ENCODE peak calls at places on chromosomes 3 and 15, in six cellular contexts. One of them, this sample, is unnamed.

GRCh38 chr3:69326821-69327433 is 59.0 kb downstream of the FRMD4B start:
- DNase-seq in activated CD4-positive, alpha-beta T cell treated with anti-CD3 and anti-CD28 coated beads for 48 hours: peak
- DNase-seq in stromal cell of bone marrow: no peak
- DNase-seq in COR-L47: no peak
- DNase-seq in CD4-positive, alpha-beta T cell: no peak
- DNase-seq in IMR-90: no peak
- DNase-seq in this sample: peak

GRCh38 chr3:45978348-45978747 is 17.3 kb downstream of the FYCO1 start:
- DNase-seq in IMR-90: no peak
- DNase-seq in activated CD4-positive, alpha-beta T cell treated with anti-CD3 and anti-CD28 coated beads for 48 hours: peak
- DNase-seq in CD4-positive, alpha-beta T cell: no peak
- DNase-seq in COR-L47: no peak
- DNase-seq in stromal cell of bone marrow: no peak
- DNase-seq in this sample: no peak

GRCh38 chr15:50353251-50353998 is 1.6 kb downstream of the GABPB1 start:
- DNase-seq in COR-L47: no peak
- DNase-seq in stromal cell of bone marrow: peak
- DNase-seq in IMR-90: peak
- DNase-seq in CD4-positive, alpha-beta T cell: no peak
- DNase-seq in activated CD4-positive, alpha-beta T cell treated with anti-CD3 and anti-CD28 coated beads for 48 hours: no peak
- DNase-seq in this sample: peak

GRCh38 chr15:82805994-82806406 is at the start of gene FSD2:
- DNase-seq in stromal cell of bone marrow: no peak
- DNase-seq in IMR-90: no peak
- DNase-seq in CD4-positive, alpha-beta T cell: no peak
- DNase-seq in COR-L47: no peak
- DNase-seq in activated CD4-positive, alpha-beta T cell treated with anti-CD3 and anti-CD28 coated beads for 48 hours: no peak
- DNase-seq in this sample: no peak

GRCh38 chr3:119403201-119403600 is 60.2 kb downstream of the TMEM39A start:
- DNase-seq in COR-L47: no peak
- DNase-seq in stromal cell of bone marrow: no peak
- DNase-seq in CD4-positive, alpha-beta T cell: no peak
- DNase-seq in IMR-90: peak
- DNase-seq in activated CD4-positive, alpha-beta T cell treated with anti-CD3 and anti-CD28 coated beads for 48 hours: no peak
- DNase-seq in this sample: no peak

GRCh38 chr3:119401502-119402440 is 61.6 kb downstream of the TMEM39A start:
- DNase-seq in IMR-90: no peak
- DNase-seq in CD4-positive, alpha-beta T cell: no peak
- DNase-seq in stromal cell of bone marrow: no peak
- DNase-seq in COR-L47: no peak
- DNase-seq in activated CD4-positive, alpha-beta T cell treated with anti-CD3 and anti-CD28 coated beads for 48 hours: no peak
- DNase-seq in this sample: no peak

GRCh38 chr3:4501991-4502390 is 8.8 kb downstream of the ITPR1 start:
- DNase-seq in COR-L47: no peak
- DNase-seq in activated CD4-positive, alpha-beta T cell treated with anti-CD3 and anti-CD28 coated beads for 48 hours: no peak
- DNase-seq in IMR-90: no peak
- DNase-seq in CD4-positive, alpha-beta T cell: no peak
- DNase-seq in stromal cell of bone marrow: no peak
- DNase-seq in this sample: no peak

GRCh38 chr15:37616215-37616614 is 318.2 kb upstream of the TMCO5A start:
- DNase-seq in CD4-positive, alpha-beta T cell: no peak
- DNase-seq in IMR-90: no peak
- DNase-seq in activated CD4-positive, alpha-beta T cell treated with anti-CD3 and anti-CD28 coated beads for 48 hours: no peak
- DNase-seq in COR-L47: no peak
- DNase-seq in stromal cell of bone marrow: no peak
- DNase-seq in this sample: no peak

GRCh38 chr3:85567074-85567676 is 608.4 kb downstream of the CADM2 start:
- DNase-seq in CD4-positive, alpha-beta T cell: no peak
- DNase-seq in stromal cell of bone marrow: no peak
- DNase-seq in COR-L47: peak
- DNase-seq in activated CD4-positive, alpha-beta T cell treated with anti-CD3 and anti-CD28 coated beads for 48 hours: peak
- DNase-seq in IMR-90: peak
- DNase-seq in this sample: no peak

GRCh38 chr15:101255615-101256350 is 3.9 kb upstream of the CHSY1 start:
- DNase-seq in activated CD4-positive, alpha-beta T cell treated with anti-CD3 and anti-CD28 coated beads for 48 hours: no peak
- DNase-seq in stromal cell of bone marrow: no peak
- DNase-seq in COR-L47: no peak
- DNase-seq in CD4-positive, alpha-beta T cell: no peak
- DNase-seq in IMR-90: peak
- DNase-seq in this sample: no peak

GRCh38 chr3:124772081-124772831 is 42.0 kb downstream of the UMPS start:
- DNase-seq in COR-L47: peak
- DNase-seq in CD4-positive, alpha-beta T cell: no peak
- DNase-seq in stromal cell of bone marrow: peak
- DNase-seq in IMR-90: peak
- DNase-seq in activated CD4-positive, alpha-beta T cell treated with anti-CD3 and anti-CD28 coated beads for 48 hours: no peak
- DNase-seq in this sample: no peak

GRCh38 chr15:65772909-65773308 is 19.2 kb downstream of the DENND4A start:
- DNase-seq in stromal cell of bone marrow: no peak
- DNase-seq in COR-L47: no peak
- DNase-seq in activated CD4-positive, alpha-beta T cell treated with anti-CD3 and anti-CD28 coated beads for 48 hours: no peak
- DNase-seq in CD4-positive, alpha-beta T cell: no peak
- DNase-seq in IMR-90: no peak
- DNase-seq in this sample: no peak

GRCh38 chr3:52062499-52062898 is 6.1 kb upstream of the DUSP7 start:
- DNase-seq in activated CD4-positive, alpha-beta T cell treated with anti-CD3 and anti-CD28 coated beads for 48 hours: no peak
- DNase-seq in COR-L47: no peak
- DNase-seq in IMR-90: peak
- DNase-seq in stromal cell of bone marrow: peak
- DNase-seq in CD4-positive, alpha-beta T cell: no peak
- DNase-seq in this sample: no peak

GRCh38 chr15:38072507-38073277 is 138.3 kb downstream of the TMCO5A start:
- DNase-seq in IMR-90: peak
- DNase-seq in CD4-positive, alpha-beta T cell: no peak
- DNase-seq in activated CD4-positive, alpha-beta T cell treated with anti-CD3 and anti-CD28 coated beads for 48 hours: peak
- DNase-seq in stromal cell of bone marrow: peak
- DNase-seq in COR-L47: no peak
- DNase-seq in this sample: no peak

GRCh38 chr15:64070106-64070505 is 23.5 kb downstream of the CIAO2A start:
- DNase-seq in IMR-90: no peak
- DNase-seq in CD4-positive, alpha-beta T cell: no peak
- DNase-seq in COR-L47: no peak
- DNase-seq in activated CD4-positive, alpha-beta T cell treated with anti-CD3 and anti-CD28 coated beads for 48 hours: no peak
- DNase-seq in stromal cell of bone marrow: no peak
- DNase-seq in this sample: no peak

GRCh38 chr3:171192176-171192854 is 165.8 kb upstream of the SLC2A2 start:
- DNase-seq in IMR-90: peak
- DNase-seq in activated CD4-positive, alpha-beta T cell treated with anti-CD3 and anti-CD28 coated beads for 48 hours: peak
- DNase-seq in CD4-positive, alpha-beta T cell: no peak
- DNase-seq in COR-L47: no peak
- DNase-seq in stromal cell of bone marrow: peak
- DNase-seq in this sample: no peak

GRCh38 chr3:33103480-33103879 is 6.5 kb upstream of the GLB1 start:
- DNase-seq in IMR-90: no peak
- DNase-seq in stromal cell of bone marrow: no peak
- DNase-seq in CD4-positive, alpha-beta T cell: no peak
- DNase-seq in COR-L47: no peak
- DNase-seq in activated CD4-positive, alpha-beta T cell treated with anti-CD3 and anti-CD28 coated beads for 48 hours: no peak
- DNase-seq in this sample: no peak

GRCh38 chr3:77256584-77257488 is 216.9 kb downstream of the ROBO2 start:
- DNase-seq in stromal cell of bone marrow: no peak
- DNase-seq in CD4-positive, alpha-beta T cell: no peak
- DNase-seq in activated CD4-positive, alpha-beta T cell treated with anti-CD3 and anti-CD28 coated beads for 48 hours: no peak
- DNase-seq in IMR-90: no peak
- DNase-seq in COR-L47: peak
- DNase-seq in this sample: no peak

GRCh38 chr15:98442379-98442833 is 205.9 kb upstream of the IGF1R start:
- DNase-seq in activated CD4-positive, alpha-beta T cell treated with anti-CD3 and anti-CD28 coated beads for 48 hours: peak
- DNase-seq in stromal cell of bone marrow: peak
- DNase-seq in COR-L47: peak
- DNase-seq in IMR-90: peak
- DNase-seq in CD4-positive, alpha-beta T cell: no peak
- DNase-seq in this sample: no peak

GRCh38 chr15:45126535-45127158 is 3.0 kb downstream of the DUOXA1 start:
- DNase-seq in COR-L47: peak
- DNase-seq in activated CD4-positive, alpha-beta T cell treated with anti-CD3 and anti-CD28 coated beads for 48 hours: peak
- DNase-seq in IMR-90: peak
- DNase-seq in stromal cell of bone marrow: peak
- DNase-seq in CD4-positive, alpha-beta T cell: no peak
- DNase-seq in this sample: no peak

GRCh38 chr3:117887031-117887430 is 1147.6 kb downstream of the IGSF11 start:
- DNase-seq in stromal cell of bone marrow: no peak
- DNase-seq in CD4-positive, alpha-beta T cell: no peak
- DNase-seq in COR-L47: no peak
- DNase-seq in IMR-90: no peak
- DNase-seq in activated CD4-positive, alpha-beta T cell treated with anti-CD3 and anti-CD28 coated beads for 48 hours: no peak
- DNase-seq in this sample: no peak

GRCh38 chr15:74171965-74172541 is 1.5 kb upstream of the ISLR start:
- DNase-seq in IMR-90: no peak
- DNase-seq in COR-L47: no peak
- DNase-seq in stromal cell of bone marrow: no peak
- DNase-seq in CD4-positive, alpha-beta T cell: no peak
- DNase-seq in activated CD4-positive, alpha-beta T cell treated with anti-CD3 and anti-CD28 coated beads for 48 hours: no peak
- DNase-seq in this sample: no peak

GRCh38 chr3:54443572-54444161 is 321.3 kb downstream of the CACNA2D3 start:
- DNase-seq in IMR-90: no peak
- DNase-seq in COR-L47: no peak
- DNase-seq in activated CD4-positive, alpha-beta T cell treated with anti-CD3 and anti-CD28 coated beads for 48 hours: no peak
- DNase-seq in CD4-positive, alpha-beta T cell: no peak
- DNase-seq in stromal cell of bone marrow: no peak
- DNase-seq in this sample: no peak

This sample was measured in T-helper 1 cell.